ENCODE peak calls at places on chromosomes 1 and 21, in four cellular contexts. S, P, D and T are unnamed samples.

GRCh38 chr1:160642281-160642644 is 4.6 kb downstream of the SLAMF1 start:
- DNase-seq in S (no peak), P (no peak), D (no peak), T (no peak)

GRCh38 chr1:188825471-188825870 is 1652.2 kb downstream of the BRINP3 start:
- DNase-seq in S (no peak), P (no peak), D (no peak), T (no peak)

GRCh38 chr21:42698730-42699129 is 45.3 kb downstream of the PDE9A start:
- DNase-seq in S (no peak), P (no peak), D (no peak), T (no peak)

GRCh38 chr1:205456868-205457724 is 1.3 kb upstream of the BLACAT1 start:
- DNase-seq in S (no peak), P (peak; percentile 66), D (no peak), T (no peak)

GRCh38 chr1:228767636-228768344 is 32.5 kb downstream of the RHOU start:
- DNase-seq in S (no peak), P (no peak), D (no peak), T (no peak)

GRCh38 chr1:169361281-169361680 is 6.3 kb downstream of the NME7 start:
- DNase-seq in S (no peak), P (no peak), D (no peak), T (no peak)

GRCh38 chr1:72283204-72284083 is 1.1 kb upstream of the NEGR1 start:
- DNase-seq in S (peak; percentile 18), P (peak; percentile 66), D (peak; percentile 11), T (peak; percentile 30)

GRCh38 chr1:201999625-202000238 is 10.7 kb upstream of the ELF3 start:
- DNase-seq in S (peak; percentile 23), P (peak; percentile 78), D (peak; percentile 60), T (peak; percentile 61)

GRCh38 chr1:20560966-20561365 is 8.6 kb downstream of the FAM43B start:
- DNase-seq in S (no peak), P (no peak), D (no peak), T (no peak)

GRCh38 chr1:230303822-230304221 is 122.3 kb downstream of the PGBD5 start:
- DNase-seq in S (no peak), P (no peak), D (no peak), T (no peak)

GRCh38 chr1:36162680-36163079 is 6.7 kb downstream of the MAP7D1 start:
- DNase-seq in S (no peak), P (no peak), D (no peak), T (no peak)
- H3K4me3 ChIP-seq in S (no peak overlapping the region), P (no peak overlapping the region), D (no peak overlapping the region), T (no peak overlapping the region)

DNA sequence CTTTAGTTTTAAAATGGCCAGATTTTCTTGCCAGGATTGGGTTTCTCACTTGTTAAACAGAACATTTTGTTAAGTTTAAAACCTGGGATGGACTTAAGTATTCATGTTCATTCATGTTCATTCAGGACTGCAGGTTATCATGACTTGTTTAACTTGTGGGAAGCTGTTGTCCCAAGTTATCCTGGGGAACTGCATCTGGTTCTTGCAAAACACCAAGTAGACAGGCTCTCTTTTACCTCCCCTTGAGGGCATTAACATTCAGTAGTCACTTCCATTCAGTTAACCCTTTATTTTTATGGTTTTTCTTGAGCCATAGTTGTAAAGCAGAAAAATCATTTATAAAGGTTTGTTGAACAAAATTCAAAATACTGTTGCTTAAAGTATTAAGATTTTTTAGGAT is 8.1 kb downstream of the SOD1 start:
- DNase-seq in S (no peak), P (no peak), D (no peak), T (no peak)
- H3K27ac ChIP-seq in S (no peak overlapping the region), P (no peak overlapping the region), D (no peak overlapping the region), T (no peak overlapping the region)

DNA sequence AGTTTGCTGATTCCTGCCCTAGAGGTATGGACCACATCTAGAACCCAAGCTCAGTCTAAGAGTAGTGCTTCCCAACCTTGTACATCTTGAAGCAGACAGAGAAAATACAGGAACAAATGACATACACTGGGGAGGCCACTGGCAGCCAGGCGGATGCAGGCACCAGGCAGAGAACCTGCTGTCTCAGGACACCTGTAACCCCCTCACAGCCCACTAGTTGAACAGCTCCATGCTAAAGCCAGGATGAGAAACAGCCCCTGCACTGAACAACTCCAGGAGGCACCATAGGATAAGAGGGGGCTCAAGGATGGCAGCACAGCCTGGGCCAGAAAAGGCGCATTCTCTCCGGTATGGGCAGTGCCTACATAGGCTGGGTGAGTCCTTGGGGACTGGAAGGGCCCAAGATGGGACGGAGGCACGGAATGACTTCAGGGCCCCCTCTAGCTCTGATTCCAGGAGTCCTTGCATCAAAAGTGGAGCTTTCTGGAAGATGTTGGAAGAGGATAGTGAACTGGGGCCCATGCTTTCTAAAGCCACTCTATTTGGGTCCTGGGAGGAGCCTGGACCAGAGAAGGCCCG is 16.0 kb downstream of the MEF2D start:
- DNase-seq in S (no peak), P (no peak), D (no peak), T (no peak)
- H3K4me1 ChIP-seq in S (peaks cover 87% of the 10 kb centered on the region), P (peaks cover 22% of the 10 kb centered on the region), D (peaks cover 19% of the 10 kb centered on the region), T (peaks cover 78% of the 10 kb centered on the region)

DNA sequence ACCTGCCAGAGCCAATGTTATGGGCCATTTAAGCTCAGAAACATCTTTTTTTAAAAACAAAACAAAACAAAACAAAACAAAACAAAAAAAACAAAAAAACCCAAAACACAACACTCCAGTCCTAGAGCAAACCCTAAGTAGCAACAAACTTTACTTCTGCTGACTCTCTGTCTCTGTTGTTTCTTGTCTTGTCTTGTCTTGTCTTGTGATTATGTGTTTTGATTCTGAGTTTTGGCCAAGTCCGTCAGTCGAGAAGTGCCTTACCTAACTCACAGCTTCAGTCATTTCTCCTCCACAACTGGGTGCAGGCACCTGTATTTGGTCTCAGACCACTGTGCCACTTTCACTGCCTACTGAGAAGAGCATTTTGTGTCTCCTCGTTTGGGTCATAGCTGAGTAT is 307.9 kb downstream of the BACH1 start:
- DNase-seq in S (no peak), P (no peak), D (no peak), T (no peak)
- H3K4me3 ChIP-seq in S (no peak overlapping the region), P (no peak overlapping the region), D (no peak overlapping the region), T (no peak overlapping the region)

GRCh38 chr1:90748668-90749067 is 31.6 kb upstream of the BARHL2 start:
- DNase-seq in S (no peak), P (no peak), D (no peak), T (no peak)
- H3K27ac ChIP-seq in S (no peak overlapping the region), P (no peak overlapping the region), D (no peak overlapping the region), T (no peak overlapping the region)

GRCh38 chr1:174963547-174964125 is 36.1 kb upstream of the CACYBP start:
- DNase-seq in S (peak; percentile 19), P (no peak), D (no peak), T (peak; percentile 91)
- H3K4me1 ChIP-seq in S (peaks cover 60% of the 10 kb centered on the region), P (no peaks in the 10 kb centered on the region), D (no peaks in the 10 kb centered on the region), T (peaks cover 58% of the 10 kb centered on the region)